ENCODE peak calls at places on chromosomes 11 and 22, in four cellular contexts. S is fibroblast of villous mesenchyme, D is spleen, V is OCI-LY7. P is an unnamed sample.

GRCh38 chr11:122755941-122756340 is 82.4 kb upstream of the CRTAM start:
- DNase-seq in S (no peak), D (no peak), V (no peak), P (no peak)

GRCh38 chr22:50114221-50114981 is 24.6 kb downstream of the MOV10L1 start:
- DNase-seq in S (peak; percentile 95), V (no peak), D (no peak), P (peak; percentile 61)

GRCh38 chr11:22130462-22131053 is 62.3 kb upstream of the ANO5 start:
- DNase-seq in V (peak; percentile 1), D (no peak), S (no peak), P (no peak)

GRCh38 chr11:69167916-69168691 is 12.4 kb downstream of the SMIM38 start:
- DNase-seq in D (peak; percentile 43), V (no peak), S (peak; percentile 19), P (no peak)

GRCh38 chr11:118002541-118003019 is 16.4 kb downstream of the IL10RA start:
- DNase-seq in D (peak; percentile 71), S (peak; percentile 2), V (no peak), P (no peak)

GRCh38 chr11:77619576-77620198 is 17.9 kb downstream of the CLNS1A start:
- DNase-seq in V (peak; percentile 67), D (no peak), S (peak; percentile 59), P (peak; percentile 19)

GRCh38 chr11:102114032-102114431 is 3.8 kb downstream of the YAP1 start:
- DNase-seq in V (no peak), D (no peak), S (no peak), P (no peak)

GRCh38 chr11:130905512-130905911 is 10.8 kb downstream of the SNX19 start:
- DNase-seq in D (no peak), V (no peak), S (no peak), P (no peak)

GRCh38 chr11:69160296-69161116 is 4.8 kb downstream of the SMIM38 start:
- DNase-seq in S (no peak), D (peak; percentile 37), V (no peak), P (no peak)

GRCh38 chr11:1757861-1758610 is 5.7 kb downstream of the CTSD start:
- DNase-seq in S (no peak), D (peak; percentile 93), V (no peak), P (no peak)

GRCh38 chr22:44623771-44624510 is 78.1 kb upstream of the PRR5 start:
- DNase-seq in V (peak; percentile 28), D (peak; percentile 70), S (no peak), P (no peak)

GRCh38 chr11:15852179-15852578 is 504.2 kb downstream of the SOX6 start:
- DNase-seq in V (no peak), S (peak; percentile 32), D (no peak), P (no peak)

GRCh38 chr11:55714982-55715888 is 53.2 kb downstream of the OR4C6 start:
- DNase-seq in D (no peak), S (no peak), V (peak; percentile 3), P (no peak)